ENCODE peak calls at places on chromosomes 6 and 20, in four cellular contexts. One of them, this sample, is unnamed.
A peak's percentile ranks its signal among the peaks of the same experiment; 100 is the strongest.

GRCh38 chr6:63509652-63510352 is 62.5 kb upstream of the LOC128125822 start:
- DNase-seq in right cardiac atrium: peak; percentile 63
- DNase-seq in lung: no peak
- DNase-seq in activated CD4-positive, alpha-beta T cell treated with anti-CD3 and anti-CD28 coated beads for 24 hours: no peak
- DNase-seq in this sample: no peak

GRCh38 chr6:126919947-126920346 is 198.5 kb upstream of the RSPO3 start:
- DNase-seq in right cardiac atrium: no peak
- DNase-seq in lung: no peak
- DNase-seq in activated CD4-positive, alpha-beta T cell treated with anti-CD3 and anti-CD28 coated beads for 24 hours: no peak
- DNase-seq in this sample: no peak

GRCh38 chr6:9620263-9620662 is 794.6 kb downstream of the TFAP2A start:
- DNase-seq in right cardiac atrium: no peak
- DNase-seq in lung: no peak
- DNase-seq in activated CD4-positive, alpha-beta T cell treated with anti-CD3 and anti-CD28 coated beads for 24 hours: no peak
- DNase-seq in this sample: no peak

GRCh38 chr6:27275025-27275956 is 27.8 kb downstream of the PRSS16 start:
- DNase-seq in right cardiac atrium: no peak
- DNase-seq in lung: no peak
- DNase-seq in activated CD4-positive, alpha-beta T cell treated with anti-CD3 and anti-CD28 coated beads for 24 hours: peak; percentile 9
- DNase-seq in this sample: no peak

GRCh38 chr20:53291548-53291947 is 302.1 kb downstream of the ZNF217 start:
- DNase-seq in right cardiac atrium: no peak
- DNase-seq in lung: no peak
- DNase-seq in activated CD4-positive, alpha-beta T cell treated with anti-CD3 and anti-CD28 coated beads for 24 hours: no peak
- DNase-seq in this sample: no peak

GRCh38 chr6:46410330-46410953 is 80.8 kb downstream of the RCAN2 start:
- DNase-seq in right cardiac atrium: no peak
- DNase-seq in lung: no peak
- DNase-seq in activated CD4-positive, alpha-beta T cell treated with anti-CD3 and anti-CD28 coated beads for 24 hours: no peak
- DNase-seq in this sample: no peak

GRCh38 chr6:100891079-100891478 is 9.9 kb upstream of the ASCC3 start:
- DNase-seq in right cardiac atrium: no peak
- DNase-seq in lung: no peak
- DNase-seq in activated CD4-positive, alpha-beta T cell treated with anti-CD3 and anti-CD28 coated beads for 24 hours: no peak
- DNase-seq in this sample: no peak

GRCh38 chr6:9699890-9700289 is 715.0 kb downstream of the TFAP2A start:
- DNase-seq in right cardiac atrium: no peak
- DNase-seq in lung: no peak
- DNase-seq in activated CD4-positive, alpha-beta T cell treated with anti-CD3 and anti-CD28 coated beads for 24 hours: no peak
- DNase-seq in this sample: no peak

GRCh38 chr6:35552285-35552917 is 39.7 kb upstream of the TULP1 start:
- DNase-seq in right cardiac atrium: no peak
- DNase-seq in lung: peak; percentile 39
- DNase-seq in activated CD4-positive, alpha-beta T cell treated with anti-CD3 and anti-CD28 coated beads for 24 hours: peak; percentile 48
- DNase-seq in this sample: no peak

GRCh38 chr20:53247460-53248103 is 275.4 kb downstream of the TSHZ2 start:
- DNase-seq in right cardiac atrium: no peak
- DNase-seq in lung: no peak
- DNase-seq in activated CD4-positive, alpha-beta T cell treated with anti-CD3 and anti-CD28 coated beads for 24 hours: no peak
- DNase-seq in this sample: no peak

GRCh38 chr6:161150566-161150965 is 123.3 kb downstream of the AGPAT4 start:
- DNase-seq in right cardiac atrium: no peak
- DNase-seq in lung: no peak
- DNase-seq in activated CD4-positive, alpha-beta T cell treated with anti-CD3 and anti-CD28 coated beads for 24 hours: no peak
- DNase-seq in this sample: no peak

GRCh38 chr6:57432919-57433684 is 115.7 kb downstream of the PRIM2 start:
- DNase-seq in right cardiac atrium: no peak
- DNase-seq in lung: no peak
- DNase-seq in activated CD4-positive, alpha-beta T cell treated with anti-CD3 and anti-CD28 coated beads for 24 hours: no peak
- DNase-seq in this sample: no peak

GRCh38 chr6:27383011-27383410 is 5.5 kb upstream of the ZNF391 start:
- DNase-seq in right cardiac atrium: no peak
- DNase-seq in lung: no peak
- DNase-seq in activated CD4-positive, alpha-beta T cell treated with anti-CD3 and anti-CD28 coated beads for 24 hours: no peak
- DNase-seq in this sample: no peak

GRCh38 chr6:158557927-158558326 is 2.0 kb upstream of the TMEM181 start:
- DNase-seq in right cardiac atrium: no peak
- DNase-seq in lung: no peak
- DNase-seq in activated CD4-positive, alpha-beta T cell treated with anti-CD3 and anti-CD28 coated beads for 24 hours: no peak
- DNase-seq in this sample: no peak

GRCh38 chr6:17700421-17701416 is 6.0 kb downstream of the NUP153 start:
- DNase-seq in right cardiac atrium: no peak
- DNase-seq in lung: no peak
- DNase-seq in activated CD4-positive, alpha-beta T cell treated with anti-CD3 and anti-CD28 coated beads for 24 hours: no peak
- DNase-seq in this sample: no peak

GRCh38 chr20:1721687-1722512 is 64.3 kb upstream of the SIRPG start:
- DNase-seq in right cardiac atrium: no peak
- DNase-seq in lung: peak; percentile 19
- DNase-seq in activated CD4-positive, alpha-beta T cell treated with anti-CD3 and anti-CD28 coated beads for 24 hours: no peak
- DNase-seq in this sample: peak; percentile 86

GRCh38 chr20:64038252-64038578 is 2.2 kb downstream of the C20orf204 start:
- DNase-seq in right cardiac atrium: no peak
- DNase-seq in lung: no peak
- DNase-seq in activated CD4-positive, alpha-beta T cell treated with anti-CD3 and anti-CD28 coated beads for 24 hours: no peak
- DNase-seq in this sample: no peak

GRCh38 chr6:154615483-154616025 is 105.1 kb upstream of the CNKSR3 start:
- DNase-seq in right cardiac atrium: peak; percentile 81
- DNase-seq in lung: peak; percentile 58
- DNase-seq in activated CD4-positive, alpha-beta T cell treated with anti-CD3 and anti-CD28 coated beads for 24 hours: no peak
- DNase-seq in this sample: no peak

GRCh38 chr6:38632490-38632889 is 7.2 kb downstream of the BTBD9 start:
- DNase-seq in right cardiac atrium: no peak
- DNase-seq in lung: no peak
- DNase-seq in activated CD4-positive, alpha-beta T cell treated with anti-CD3 and anti-CD28 coated beads for 24 hours: no peak
- DNase-seq in this sample: no peak

GRCh38 chr6:73774311-73774766 is 78.3 kb downstream of the CD109 start:
- DNase-seq in right cardiac atrium: peak; percentile 24
- DNase-seq in lung: no peak
- DNase-seq in activated CD4-positive, alpha-beta T cell treated with anti-CD3 and anti-CD28 coated beads for 24 hours: no peak
- DNase-seq in this sample: no peak

GRCh38 chr6:125301435-125302391 is at the start of gene HDDC2:
- DNase-seq in right cardiac atrium: peak; percentile 81
- DNase-seq in lung: peak; percentile 71
- DNase-seq in activated CD4-positive, alpha-beta T cell treated with anti-CD3 and anti-CD28 coated beads for 24 hours: peak; percentile 34
- DNase-seq in this sample: peak; percentile 93

GRCh38 chr20:53657289-53657678 is 63.6 kb upstream of the ZNF217 start:
- DNase-seq in right cardiac atrium: no peak
- DNase-seq in lung: no peak
- DNase-seq in activated CD4-positive, alpha-beta T cell treated with anti-CD3 and anti-CD28 coated beads for 24 hours: no peak
- DNase-seq in this sample: no peak

GRCh38 chr20:34084227-34084923 is 27.7 kb downstream of the EIF2S2 start:
- DNase-seq in right cardiac atrium: no peak
- DNase-seq in lung: no peak
- DNase-seq in activated CD4-positive, alpha-beta T cell treated with anti-CD3 and anti-CD28 coated beads for 24 hours: no peak
- DNase-seq in this sample: no peak

GRCh38 chr6:15441215-15441868 is 195.5 kb downstream of the JARID2 start:
- DNase-seq in right cardiac atrium: no peak
- DNase-seq in lung: peak; percentile 55
- DNase-seq in activated CD4-positive, alpha-beta T cell treated with anti-CD3 and anti-CD28 coated beads for 24 hours: no peak
- DNase-seq in this sample: no peak

GRCh38 chr20:46252352-46253091 is 55.8 kb downstream of the CDH22 start:
- DNase-seq in right cardiac atrium: no peak
- DNase-seq in lung: no peak
- DNase-seq in activated CD4-positive, alpha-beta T cell treated with anti-CD3 and anti-CD28 coated beads for 24 hours: no peak
- DNase-seq in this sample: no peak

GRCh38 chr20:52998268-52998667 is 26.1 kb downstream of the TSHZ2 start:
- DNase-seq in right cardiac atrium: no peak
- DNase-seq in lung: no peak
- DNase-seq in activated CD4-positive, alpha-beta T cell treated with anti-CD3 and anti-CD28 coated beads for 24 hours: no peak
- DNase-seq in this sample: peak; percentile 57

GRCh38 chr6:158408552-158409130 is 96.4 kb downstream of the TULP4 start:
- DNase-seq in right cardiac atrium: peak; percentile 82
- DNase-seq in lung: no peak
- DNase-seq in activated CD4-positive, alpha-beta T cell treated with anti-CD3 and anti-CD28 coated beads for 24 hours: no peak
- DNase-seq in this sample: peak; percentile 57